ENCODE peak calls at places on chromosomes 2 and 18, in eight cellular contexts. B is T-helper 2 cell; T is neural crest cell; G is EL; H is stimulated activated CD4-positive, alpha-beta T cell treated with anti-CD3 and anti-CD28 coated beads, TNF-alpha, amount 100 ng/mL, for 24 hours; O is nephron progenitor cell; D is central memory CD4-positive, alpha-beta T cell; V is GM23248. F is an unnamed sample.

GRCh38 chr2:45469314-45470099 is 141.6 kb downstream of the SRBD1 start:
- DNase-seq in B (no peak), T (no peak), G (no peak), H (no peak), O (no peak), D (no peak), V (no peak), F (no peak)

GRCh38 chr2:216366777-216367465 is 5.4 kb downstream of the MARCHF4 start:
- DNase-seq in B (no peak), T (no peak), G (no peak), H (no peak), O (no peak), D (no peak), V (peak), F (no peak)

GRCh38 chr18:45166341-45167108 is 448.8 kb upstream of the SLC14A2 start:
- DNase-seq in B (no peak), T (no peak), G (peak), H (no peak), O (no peak), D (no peak), V (peak), F (peak)

GRCh38 chr2:138707424-138708074 is 72.6 kb downstream of the NXPH2 start:
- DNase-seq in B (no peak), T (no peak), G (peak), H (no peak), O (no peak), D (no peak), V (peak), F (peak)

GRCh38 chr2:84846732-84847131 is 34.2 kb downstream of the TRABD2A start:
- DNase-seq in B (peak), T (no peak), G (peak), H (no peak), O (no peak), D (no peak), V (peak), F (peak)

GRCh38 chr2:21356076-21356856 is 232.5 kb downstream of the TDRD15 start:
- DNase-seq in B (no peak), T (no peak), G (no peak), H (no peak), O (no peak), D (no peak), V (no peak), F (no peak)

GRCh38 chr2:216665717-216666116 is 29.6 kb downstream of the IGFBP5 start:
- DNase-seq in B (no peak), T (peak), G (no peak), H (no peak), O (peak), D (no peak), V (no peak), F (no peak)

GRCh38 chr18:79567481-79568147 is 112.0 kb upstream of the CTDP1 start:
- DNase-seq in B (no peak), T (no peak), G (peak), H (no peak), O (peak), D (no peak), V (peak), F (peak)

GRCh38 chr2:205357732-205358131 is 324.6 kb upstream of the NRP2 start:
- DNase-seq in B (no peak), T (no peak), G (no peak), H (no peak), O (no peak), D (no peak), V (no peak), F (no peak)

GRCh38 chr2:182245963-182246362 is 180.9 kb downstream of the PDE1A start:
- DNase-seq in B (no peak), T (no peak), G (no peak), H (no peak), O (no peak), D (no peak), V (peak), F (no peak)

GRCh38 chr2:43230981-43231827 is 4.8 kb upstream of the ZFP36L2 start:
- DNase-seq in B (no peak), T (no peak), G (no peak), H (no peak), O (no peak), D (no peak), V (no peak), F (no peak)

GRCh38 chr18:78875268-78875997 is 104.2 kb upstream of the SALL3 start:
- DNase-seq in B (peak), T (peak), G (no peak), H (peak), O (peak), D (no peak), V (peak), F (peak)

GRCh38 chr2:162390801-162391200 is 46.9 kb downstream of the GCA start:
- DNase-seq in B (no peak), T (no peak), G (no peak), H (no peak), O (no peak), D (no peak), V (no peak), F (no peak)

GRCh38 chr2:65300772-65301711 is 73.4 kb downstream of the ACTR2 start:
- DNase-seq in B (peak), T (peak), G (peak), H (peak), O (no peak), D (peak), V (peak), F (peak)

GRCh38 chr2:101617786-101618185 is 79.7 kb upstream of the MAP4K4 start:
- DNase-seq in B (no peak), T (no peak), G (no peak), H (no peak), O (peak), D (no peak), V (no peak), F (no peak)

GRCh38 chr18:43866696-43867095 is 589.4 kb upstream of the SYT4 start:
- DNase-seq in B (no peak), T (no peak), G (no peak), H (no peak), O (no peak), D (no peak), V (no peak), F (peak)

GRCh38 chr2:187299122-187299906 is 148.7 kb downstream of the CALCRL start:
- DNase-seq in B (no peak), T (no peak), G (peak), H (no peak), O (no peak), D (no peak), V (peak), F (no peak)

GRCh38 chr18:79548986-79549637 is 130.5 kb upstream of the CTDP1 start:
- DNase-seq in B (no peak), T (no peak), G (no peak), H (no peak), O (no peak), D (no peak), V (no peak), F (no peak)

GRCh38 chr2:38737925-38738324 is 13.2 kb downstream of the SRSF7 start:
- DNase-seq in B (no peak), T (no peak), G (no peak), H (no peak), O (no peak), D (no peak), V (no peak), F (no peak)

GRCh38 chr2:240232264-240232915 is 91.9 kb upstream of the OTOS start:
- DNase-seq in B (no peak), T (no peak), G (no peak), H (no peak), O (no peak), D (no peak), V (no peak), F (no peak)

GRCh38 chr2:158740591-158740990 is 54.5 kb upstream of the DAPL1 start:
- DNase-seq in B (no peak), T (no peak), G (peak), H (no peak), O (no peak), D (no peak), V (peak), F (peak)

GRCh38 chr2:43184339-43184895 is 42.0 kb downstream of the ZFP36L2 start:
- DNase-seq in B (peak), T (no peak), G (peak), H (peak), O (no peak), D (peak), V (peak), F (peak)

GRCh38 chr2:150080115-150080514 is 407.4 kb downstream of the RND3 start:
- DNase-seq in B (no peak), T (no peak), G (peak), H (no peak), O (no peak), D (no peak), V (peak), F (peak)

GRCh38 chr2:241811952-241812729 is 3.1 kb downstream of the NEU4 start:
- DNase-seq in B (no peak), T (no peak), G (no peak), H (no peak), O (no peak), D (no peak), V (no peak), F (no peak)

GRCh38 chr2:195533771-195534642 is 123.0 kb upstream of the SLC39A10 start:
- DNase-seq in B (peak), T (no peak), G (peak), H (peak), O (no peak), D (peak), V (peak), F (peak)

GRCh38 chr2:13583609-13584008 is 866.9 kb downstream of the TRIB2 start:
- DNase-seq in B (no peak), T (no peak), G (no peak), H (no peak), O (no peak), D (no peak), V (no peak), F (no peak)

GRCh38 chr18:79573921-79574491 is 105.6 kb upstream of the CTDP1 start:
- DNase-seq in B (no peak), T (no peak), G (no peak), H (no peak), O (no peak), D (no peak), V (no peak), F (no peak)

GRCh38 chr18:364221-364620 is 96.4 kb upstream of the THOC1 start:
- DNase-seq in B (no peak), T (no peak), G (peak), H (no peak), O (no peak), D (no peak), V (peak), F (no peak)

GRCh38 chr2:219104107-219105050 is 43.7 kb upstream of the IHH start:
- DNase-seq in B (peak), T (peak), G (peak), H (no peak), O (no peak), D (peak), V (peak), F (peak)

GRCh38 chr2:174971868-174972781 is 33.1 kb downstream of the CHN1 start:
- DNase-seq in B (no peak), T (no peak), G (peak), H (no peak), O (no peak), D (no peak), V (peak), F (peak)

GRCh38 chr2:69033427-69034095 is 20.6 kb downstream of the ANTXR1 start:
- DNase-seq in B (no peak), T (no peak), G (no peak), H (no peak), O (no peak), D (no peak), V (peak), F (no peak)

GRCh38 chr18:62975785-62976184 is 260.4 kb downstream of the PHLPP1 start:
- DNase-seq in B (no peak), T (no peak), G (no peak), H (no peak), O (no peak), D (no peak), V (no peak), F (no peak)

GRCh38 chr2:58055027-58055786 is 8.6 kb downstream of the VRK2 start:
- DNase-seq in B (no peak), T (no peak), G (no peak), H (no peak), O (no peak), D (no peak), V (no peak), F (no peak)

GRCh38 chr18:62788891-62789290 is 73.5 kb downstream of the PHLPP1 start:
- DNase-seq in B (no peak), T (no peak), G (peak), H (no peak), O (no peak), D (no peak), V (no peak), F (peak)

GRCh38 chr2:8319219-8319618 is 362.6 kb upstream of the ID2 start:
- DNase-seq in B (no peak), T (no peak), G (no peak), H (no peak), O (no peak), D (no peak), V (peak), F (no peak)

GRCh38 chr18:55384551-55385275 is 203.3 kb downstream of the TCF4 start:
- DNase-seq in B (no peak), T (peak), G (peak), H (no peak), O (peak), D (no peak), V (peak), F (peak)

GRCh38 chr2:140526575-140526974 is 1604.2 kb downstream of the LRP1B start:
- DNase-seq in B (no peak), T (no peak), G (no peak), H (no peak), O (no peak), D (no peak), V (peak), F (peak)